ENCODE peak calls at places on chromosomes 11 and 22, in four cellular contexts. I is SK-N-SH, Q is GM23338, J is hepatocyte. W is an unnamed sample.

GRCh38 chr22:22479999-22480532 is 28.5 kb downstream of the ZNF280B start:
- DNase-seq in I (no peak), Q (no peak), J (no peak), W (no peak)

GRCh38 chr11:110710520-110711381 is 1.5 kb downstream of the ARHGAP20 start:
- DNase-seq in I (peak), Q (peak), J (peak), W (no peak)

GRCh38 chr22:38699143-38699542 is 1.6 kb downstream of the JOSD1 start:
- DNase-seq in I (no peak), Q (no peak), J (no peak), W (no peak)

GRCh38 chr11:20161230-20161918 is 1.1 kb upstream of the DBX1 start:
- DNase-seq in I (peak), Q (peak), J (peak), W (no peak)

GRCh38 chr22:26494506-26494905 is 10.8 kb downstream of the SRRD start:
- DNase-seq in I (no peak), Q (no peak), J (no peak), W (no peak)

GRCh38 chr22:20451920-20452319 is 14.3 kb upstream of the SCARF2 start:
- DNase-seq in I (no peak), Q (no peak), J (no peak), W (no peak)

GRCh38 chr11:10454902-10455631 is at the start of gene AMPD3:
- DNase-seq in I (peak), Q (peak), J (peak), W (peak)

GRCh38 chr22:47495102-47495501 is 732.7 kb downstream of the TBC1D22A start:
- DNase-seq in I (no peak), Q (no peak), J (no peak), W (no peak)

GRCh38 chr22:33076368-33076767 is 18.2 kb upstream of the SYN3 start:
- DNase-seq in I (no peak), Q (peak), J (peak), W (no peak)

GRCh38 chr11:102138223-102138622 is 28.0 kb downstream of the YAP1 start:
- DNase-seq in I (no peak), Q (no peak), J (no peak), W (no peak)

GRCh38 chr22:29811377-29811776 is 26.7 kb downstream of the ASCC2 start:
- DNase-seq in I (no peak), Q (no peak), J (no peak), W (peak)

GRCh38 chr11:43327987-43328386 is 16.2 kb downstream of the API5 start:
- DNase-seq in I (no peak), Q (no peak), J (peak), W (peak)

GRCh38 chr11:65132988-65133700 is 1.2 kb downstream of the SYVN1 start:
- DNase-seq in I (peak), Q (peak), J (peak), W (peak)

GRCh38 chr11:48307760-48308386 is 1.9 kb downstream of the OR4S1 start:
- DNase-seq in I (peak), Q (peak), J (peak), W (peak)

GRCh38 chr22:22591348-22592299 is 32.6 kb upstream of the PRAME start:
- DNase-seq in I (no peak), Q (no peak), J (no peak), W (peak)

GRCh38 chr11:28529540-28530410 is 421.6 kb downstream of the METTL15 start:
- DNase-seq in I (peak), Q (peak), J (peak), W (peak)

GRCh38 chr11:84319853-84320252 is 1033.7 kb upstream of the CCDC90B start:
- DNase-seq in I (peak), Q (no peak), J (no peak), W (no peak)

GRCh38 chr11:76577921-76578654 is 92.5 kb downstream of the LRRC32 start:
- DNase-seq in I (peak), Q (no peak), J (peak), W (no peak)

GRCh38 chr11:76577199-76577920 is 93.2 kb downstream of the LRRC32 start:
- DNase-seq in I (peak), Q (no peak), J (peak), W (peak)

GRCh38 chr11:76579047-76579751 is 91.3 kb downstream of the LRRC32 start:
- DNase-seq in I (peak), Q (peak), J (peak), W (no peak)

GRCh38 chr11:76579752-76580151 is 90.8 kb downstream of the LRRC32 start:
- DNase-seq in I (no peak), Q (no peak), J (no peak), W (no peak)

DNA sequence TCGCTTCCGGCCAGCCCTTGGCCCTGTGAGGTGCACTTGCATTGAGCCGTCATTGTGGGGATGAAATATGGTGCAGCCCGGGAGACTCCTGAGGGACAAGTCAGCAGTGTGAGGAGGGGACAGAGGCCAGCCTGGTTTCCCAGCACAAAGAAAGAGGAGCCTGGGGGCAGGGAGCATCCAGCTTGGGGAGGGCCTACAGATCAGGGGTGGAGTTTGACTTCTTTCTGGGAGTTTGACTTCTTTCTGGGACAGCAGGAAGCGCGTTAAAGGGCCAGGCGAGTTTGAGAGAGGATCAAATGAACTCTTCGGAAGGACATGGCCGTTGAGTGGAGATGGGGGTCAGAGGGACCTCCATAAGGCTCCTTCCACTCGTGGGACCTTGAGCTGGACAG is 91.9 kb downstream of the LRRC32 start:
- DNase-seq in I (peak), Q (peak), J (peak), W (no peak)
- TF ChIP-seq EZH2phosphoT487 in I (no peak), Q (no peak), J (no peak), W (no peak)

GRCh38 chr22:50002791-50003190 is 9.8 kb downstream of the IL17REL start:
- DNase-seq in I (no peak), Q (no peak), J (peak), W (no peak)

GRCh38 chr22:50000587-50001387 is 11.8 kb downstream of the IL17REL start:
- DNase-seq in I (peak), Q (no peak), J (no peak), W (no peak)

GRCh38 chr22:49999901-50000586 is 12.5 kb downstream of the IL17REL start:
- DNase-seq in I (peak), Q (peak), J (no peak), W (no peak)

GRCh38 chr22:49999063-49999900 is 13.3 kb downstream of the IL17REL start:
- DNase-seq in I (peak), Q (peak), J (peak), W (no peak)

DNA sequence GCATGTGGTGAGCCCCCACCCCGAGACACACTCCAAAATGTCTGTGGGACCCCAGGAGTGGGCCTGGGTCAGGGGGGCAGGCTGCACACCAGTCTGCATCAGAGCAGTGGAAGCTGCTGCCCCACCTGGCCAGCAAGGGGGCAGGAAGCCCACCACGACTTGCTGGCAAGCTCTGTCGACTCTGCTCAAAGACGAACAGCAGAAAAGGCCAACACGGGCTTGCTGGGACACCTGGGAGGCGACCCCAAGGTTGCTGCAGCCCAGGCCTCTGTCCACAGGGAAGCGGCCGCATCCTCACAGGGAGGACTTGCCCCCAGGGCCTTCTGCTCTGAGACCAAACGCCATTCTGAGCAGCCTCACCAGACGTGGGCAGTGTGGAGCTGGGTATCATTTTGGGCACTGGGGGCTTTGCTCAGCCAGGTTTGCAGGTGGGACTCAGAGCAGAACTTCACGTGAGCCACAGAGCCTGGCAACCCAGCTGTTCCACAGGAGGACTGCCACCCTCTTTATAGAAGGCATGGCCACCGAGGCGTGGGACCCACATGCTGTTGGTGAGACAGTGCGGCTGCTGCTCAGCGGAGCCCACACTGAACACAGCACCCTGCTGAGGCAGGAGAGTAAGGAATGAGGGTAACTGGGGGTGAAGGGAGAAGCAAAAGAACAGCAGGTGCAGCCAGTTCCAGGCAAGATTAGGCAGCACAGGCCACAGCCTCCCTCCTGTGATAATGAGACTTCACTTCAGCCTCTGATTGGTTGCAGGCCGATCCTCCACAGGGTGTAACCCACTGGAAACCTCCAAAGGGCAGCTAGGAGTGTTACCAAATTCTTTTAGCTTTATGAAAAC is 11.0 kb downstream of the IL17REL start:
- DNase-seq in I (no peak), Q (no peak), J (no peak), W (no peak)
- TF ChIP-seq EZH2phosphoT487 in I (no peak), Q (no peak), J (no peak), W (no peak)

DNA sequence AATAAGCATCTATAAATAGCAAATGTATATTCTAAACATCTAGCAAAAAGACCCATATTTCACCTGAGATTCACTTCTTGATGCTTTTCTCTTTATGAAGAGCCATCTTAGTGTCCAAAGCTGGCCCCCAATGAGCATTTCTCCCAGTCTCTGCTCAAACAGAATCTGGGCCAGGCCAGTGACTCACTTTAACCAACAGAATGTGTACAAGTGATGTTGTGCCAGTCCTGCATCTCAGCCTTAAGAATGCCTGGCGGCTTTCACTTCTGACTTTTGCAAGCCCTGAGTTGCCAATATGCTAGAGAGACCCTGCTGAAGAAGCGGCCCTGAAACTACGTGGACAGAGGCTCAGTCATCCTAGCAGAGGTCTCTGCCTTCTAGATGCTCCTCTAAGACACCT is 6.9 kb upstream of the COPB1 start:
- DNase-seq in I (no peak), Q (no peak), J (no peak), W (peak)
- TF ChIP-seq EZH2phosphoT487 in I (no peak), Q (no peak), J (no peak), W (no peak)

GRCh38 chr22:36225333-36225922 is 13.9 kb downstream of the APOL2 start:
- DNase-seq in I (no peak), Q (no peak), J (no peak), W (no peak)

GRCh38 chr22:36224245-36224644 is 15.1 kb downstream of the APOL2 start:
- DNase-seq in I (no peak), Q (no peak), J (no peak), W (peak)

GRCh38 chr22:36226189-36226588 is 13.1 kb downstream of the APOL2 start:
- DNase-seq in I (no peak), Q (no peak), J (no peak), W (no peak)

GRCh38 chr22:36227396-36227795 is 11.9 kb downstream of the APOL2 start:
- DNase-seq in I (no peak), Q (no peak), J (no peak), W (no peak)

DNA sequence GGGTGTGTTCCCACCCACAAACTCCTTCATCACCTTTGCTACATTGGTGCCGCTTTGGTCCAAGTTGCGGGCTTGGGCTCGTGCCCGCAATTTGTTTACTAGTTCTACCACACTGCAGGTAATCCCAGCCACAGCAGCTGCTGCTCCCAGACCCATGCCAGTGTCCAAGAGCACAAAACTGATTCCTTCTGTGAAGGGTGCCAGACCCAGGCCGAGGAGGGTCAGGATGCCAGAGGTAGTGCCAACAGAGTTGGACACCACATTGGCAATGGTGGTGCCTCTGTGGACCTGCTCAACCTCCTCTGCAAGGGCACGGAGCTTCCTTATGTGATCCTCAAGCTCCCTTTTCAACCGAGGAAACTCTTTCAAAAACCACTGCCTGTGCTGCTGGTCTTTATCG is 11.5 kb downstream of the APOL2 start:
- DNase-seq in I (no peak), Q (no peak), J (no peak), W (no peak)
- TF ChIP-seq EZH2phosphoT487 in I (no peak), Q (no peak), J (no peak), W (no peak)

DNA sequence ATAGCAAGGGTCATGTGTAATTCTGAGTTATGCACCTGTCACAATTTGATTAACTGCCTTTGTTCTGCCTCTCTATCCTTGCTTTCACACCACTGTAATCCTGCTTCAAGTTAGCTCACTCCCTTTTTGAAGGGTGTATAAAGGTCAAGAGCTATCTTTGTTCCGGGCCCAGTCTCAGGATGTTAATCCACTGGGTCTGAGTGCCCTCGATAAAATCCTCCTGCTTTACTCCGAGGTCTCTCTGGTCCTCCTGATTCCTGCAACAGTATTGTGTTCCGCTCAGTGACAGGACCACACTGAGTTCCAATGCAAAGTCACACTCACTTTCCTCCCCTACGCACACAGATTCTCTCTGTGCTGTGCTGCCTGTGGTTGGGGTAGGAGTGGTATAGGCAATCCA is 186.5 kb downstream of the DYNC2H1 start:
- DNase-seq in I (no peak), Q (peak), J (no peak), W (no peak)
- TF ChIP-seq EZH2phosphoT487 in I (no peak), Q (no peak), J (no peak), W (no peak)

GRCh38 chr11:78023426-78023825 is 350 bp upstream of the KCTD14 start:
- DNase-seq in I (no peak), Q (no peak), J (no peak), W (no peak)

GRCh38 chr11:78019808-78020207 is 3.3 kb downstream of the KCTD14 start:
- DNase-seq in I (no peak), Q (no peak), J (no peak), W (peak)

GRCh38 chr11:78020248-78020647 is 2.8 kb downstream of the KCTD14 start:
- DNase-seq in I (peak), Q (peak), J (no peak), W (no peak)

GRCh38 chr11:78025378-78025777 is 2.3 kb upstream of the KCTD14 start:
- DNase-seq in I (no peak), Q (no peak), J (no peak), W (no peak)

GRCh38 chr11:78022397-78023396 is at the start of gene KCTD14:
- DNase-seq in I (peak), Q (peak), J (peak), W (no peak)
- TF ChIP-seq EZH2phosphoT487 in I (no peak), Q (no peak), J (no peak), W (no peak)

DNA sequence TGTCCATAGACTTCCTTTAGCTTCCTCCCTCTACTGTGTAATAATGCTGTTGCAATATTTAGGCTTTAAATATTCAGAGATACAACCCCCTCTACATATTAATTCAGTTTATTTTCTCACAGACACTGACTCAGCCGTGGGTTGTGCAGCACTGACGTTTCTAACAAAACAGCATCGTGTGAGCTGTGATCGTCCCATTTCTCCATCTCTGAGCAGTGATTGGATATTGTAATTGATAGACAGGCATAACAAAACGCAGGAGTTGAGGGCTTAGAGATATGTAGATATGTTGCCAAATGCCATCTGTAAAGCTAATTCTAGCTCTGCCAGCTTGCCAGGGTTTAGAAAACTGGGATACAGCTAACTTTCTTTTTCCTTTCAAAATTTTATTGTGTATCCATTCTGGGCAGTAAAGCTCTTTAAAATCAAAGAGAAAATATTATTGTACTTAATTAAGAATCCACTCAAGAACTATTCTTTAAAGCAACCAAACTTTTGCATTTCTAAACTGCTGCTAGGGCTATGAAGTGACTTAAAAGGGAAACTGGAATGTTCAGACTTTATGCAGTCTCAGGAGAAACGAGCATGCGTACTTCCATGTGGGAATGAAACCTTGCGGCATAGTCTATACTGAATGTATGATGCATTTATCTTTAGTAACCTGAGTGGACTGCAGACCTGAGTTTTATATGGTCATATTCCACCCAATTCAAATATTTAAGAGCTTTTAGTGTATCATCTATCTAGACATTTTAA is 22.7 kb downstream of the BTBD10 start:
- DNase-seq in I (peak), Q (peak), J (peak), W (peak)
- TF ChIP-seq EZH2phosphoT487 in I (no peak), Q (no peak), J (no peak), W (no peak)

GRCh38 chr22:39785232-39785631 is 108.3 kb downstream of the ENTHD1 start:
- DNase-seq in I (no peak), Q (no peak), J (no peak), W (no peak)
- TF ChIP-seq EZH2phosphoT487 in I (no peak), Q (no peak), J (no peak), W (no peak)

DNA sequence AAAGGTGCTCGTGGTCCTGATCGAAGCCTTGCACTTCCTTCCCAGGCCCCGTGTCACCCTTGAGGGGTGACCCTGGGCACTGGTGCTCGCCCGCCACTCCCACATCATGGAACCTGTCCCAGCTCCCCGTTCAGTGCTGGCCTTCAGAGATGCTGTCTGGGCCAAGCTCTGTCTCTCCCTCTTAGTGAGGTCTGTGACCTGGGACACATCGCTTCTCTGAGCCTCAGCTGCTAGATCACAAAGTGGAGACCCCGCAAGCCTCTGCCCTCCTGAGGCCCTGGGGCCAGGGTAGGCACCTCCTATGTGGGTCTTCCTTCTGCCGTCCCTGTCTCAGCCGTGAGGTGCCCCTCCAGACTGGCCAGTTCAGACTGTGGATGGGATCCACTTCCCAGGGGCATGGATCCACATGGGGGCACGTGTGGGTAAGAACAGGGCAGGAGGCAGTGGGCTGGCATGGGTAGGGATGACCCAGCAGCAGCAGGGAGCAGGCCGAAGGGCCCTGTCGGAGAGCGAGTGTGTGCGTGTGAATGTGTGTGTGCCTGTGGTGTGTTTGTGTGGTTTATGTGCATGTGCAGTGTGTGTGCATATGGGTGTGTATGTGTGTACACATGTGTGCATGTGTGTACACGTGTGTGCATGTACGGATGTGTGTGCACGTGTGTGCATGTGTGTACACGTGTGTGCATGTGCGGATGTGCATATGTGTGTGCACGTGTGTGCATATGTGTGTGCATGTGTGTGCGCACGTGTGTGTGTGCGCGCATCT is 1073.7 kb downstream of the BRD1 start:
- DNase-seq in I (no peak), Q (no peak), J (no peak), W (no peak)
- TF ChIP-seq EZH2phosphoT487 in I (no peak), Q (no peak), J (no peak), W (no peak)

W was measured in PC-3.